ENCODE peak calls at places on chromosomes 7 and 10, in seven cellular contexts. E is HepG2, K is tibial nerve, A is ovary, M is erythroblast, X is A549, I is gastrocnemius medialis. Z is an unnamed sample.

GRCh38 chr10:88117227-88117626 is 253.8 kb downstream of the PTEN start:
- DNase-seq in E (no peak), K (no peak), A (no peak), M (no peak), X (no peak), I (no peak), Z (no peak)

GRCh38 chr7:99707096-99707495 is 27.3 kb upstream of the CYP3A5 start:
- DNase-seq in E (no peak), K (no peak), A (no peak), M (no peak), X (no peak), I (no peak), Z (no peak)

GRCh38 chr10:123974406-123974805 is 82.8 kb upstream of the CPXM2 start:
- DNase-seq in E (no peak), K (no peak), A (no peak), M (peak), X (peak), I (no peak), Z (peak)

GRCh38 chr10:60280475-60280874 is 109.2 kb downstream of the ANK3 start:
- DNase-seq in E (no peak), K (no peak), A (no peak), M (no peak), X (no peak), I (no peak), Z (no peak)

GRCh38 chr7:2999078-2999500 is 44.6 kb downstream of the CARD11 start:
- DNase-seq in E (peak), K (no peak), A (no peak), M (no peak), X (no peak), I (no peak), Z (no peak)

GRCh38 chr10:4595920-4596319 is 230.1 kb upstream of the AKR1E2 start:
- DNase-seq in E (no peak), K (no peak), A (no peak), M (no peak), X (no peak), I (no peak), Z (no peak)

GRCh38 chr7:90736968-90737939 is 141.1 kb downstream of the CDK14 start:
- DNase-seq in E (no peak), K (no peak), A (no peak), M (no peak), X (no peak), I (no peak), Z (no peak)

GRCh38 chr7:47763063-47763974 is 181.4 kb upstream of the TNS3 start:
- DNase-seq in E (peak), K (peak), A (no peak), M (no peak), X (peak), I (no peak), Z (peak)

GRCh38 chr7:149780056-149780455 is 6.7 kb upstream of the ZNF467 start:
- DNase-seq in E (no peak), K (no peak), A (no peak), M (no peak), X (no peak), I (no peak), Z (no peak)

GRCh38 chr10:116044722-116045374 is 228.2 kb downstream of the GFRA1 start:
- DNase-seq in E (no peak), K (peak), A (no peak), M (no peak), X (no peak), I (peak), Z (no peak)

GRCh38 chr7:31991846-31992245 is 78.4 kb downstream of the PDE1C start:
- DNase-seq in E (no peak), K (no peak), A (no peak), M (no peak), X (no peak), I (no peak), Z (peak)

GRCh38 chr7:158475036-158475678 is 112.5 kb downstream of the PTPRN2 start:
- DNase-seq in E (no peak), K (no peak), A (no peak), M (no peak), X (no peak), I (no peak), Z (no peak)

GRCh38 chr10:117532451-117533107 is 10.0 kb upstream of the EMX2 start:
- DNase-seq in E (no peak), K (no peak), A (no peak), M (no peak), X (no peak), I (no peak), Z (no peak)

GRCh38 chr7:125112741-125113309 is 183.2 kb upstream of the POT1 start:
- DNase-seq in E (no peak), K (no peak), A (no peak), M (no peak), X (no peak), I (no peak), Z (no peak)

GRCh38 chr7:2010101-2010500 is 222.6 kb downstream of the MAD1L1 start:
- DNase-seq in E (no peak), K (no peak), A (peak), M (no peak), X (no peak), I (no peak), Z (no peak)

GRCh38 chr7:69953319-69954067 is 355.2 kb downstream of the AUTS2 start:
- DNase-seq in E (no peak), K (no peak), A (no peak), M (no peak), X (no peak), I (no peak), Z (no peak)

GRCh38 chr10:69647819-69648218 is 17.8 kb downstream of the FAM241B start:
- DNase-seq in E (no peak), K (no peak), A (no peak), M (no peak), X (no peak), I (no peak), Z (no peak)

GRCh38 chr7:46229409-46229808 is 308.3 kb upstream of the IGFBP3 start:
- DNase-seq in E (peak), K (no peak), A (no peak), M (no peak), X (peak), I (no peak), Z (peak)

GRCh38 chr10:12327476-12327875 is 21.9 kb upstream of the CAMK1D start:
- DNase-seq in E (no peak), K (no peak), A (no peak), M (no peak), X (no peak), I (no peak), Z (no peak)

GRCh38 chr7:66143876-66144332 is 29.3 kb downstream of the CRCP start:
- DNase-seq in E (peak), K (no peak), A (no peak), M (no peak), X (no peak), I (no peak), Z (no peak)

GRCh38 chr7:155251831-155252230 is 45.8 kb upstream of the INSIG1 start:
- DNase-seq in E (no peak), K (no peak), A (no peak), M (no peak), X (no peak), I (no peak), Z (no peak)

GRCh38 chr7:132800522-132800921 is 224.3 kb upstream of the PLXNA4 start:
- DNase-seq in E (no peak), K (no peak), A (no peak), M (no peak), X (no peak), I (no peak), Z (no peak)

GRCh38 chr10:129622736-129623135 is 155.7 kb downstream of the MGMT start:
- DNase-seq in E (no peak), K (no peak), A (no peak), M (no peak), X (no peak), I (no peak), Z (no peak)

GRCh38 chr10:116464257-116464656 is 36.6 kb downstream of the PNLIPRP3 start:
- DNase-seq in E (no peak), K (no peak), A (no peak), M (no peak), X (no peak), I (no peak), Z (no peak)

GRCh38 chr10:107971973-107972372 is 807.5 kb upstream of the SORCS1 start:
- DNase-seq in E (no peak), K (no peak), A (no peak), M (no peak), X (peak), I (no peak), Z (peak)

GRCh38 chr7:17142831-17143541 is 155.5 kb upstream of the AHR start:
- DNase-seq in E (peak), K (no peak), A (no peak), M (peak), X (no peak), I (no peak), Z (no peak)

GRCh38 chr7:25347360-25347759 is 119.1 kb upstream of the NPVF start:
- DNase-seq in E (no peak), K (no peak), A (no peak), M (no peak), X (no peak), I (no peak), Z (no peak)

GRCh38 chr10:24722676-24723385 is 856 bp downstream of the ARHGAP21 start:
- DNase-seq in E (peak), K (peak), A (peak), M (peak), X (peak), I (peak), Z (no peak)

GRCh38 chr10:111973306-111973705 is 210.3 kb downstream of the GPAM start:
- DNase-seq in E (no peak), K (no peak), A (no peak), M (no peak), X (no peak), I (no peak), Z (no peak)

GRCh38 chr7:29987821-29988317 is 1.7 kb downstream of the SCRN1 start:
- DNase-seq in E (peak), K (peak), A (peak), M (no peak), X (peak), I (no peak), Z (peak)

GRCh38 chr10:24703700-24704099 is 20.0 kb downstream of the ARHGAP21 start:
- DNase-seq in E (no peak), K (peak), A (no peak), M (no peak), X (no peak), I (no peak), Z (no peak)

DNA sequence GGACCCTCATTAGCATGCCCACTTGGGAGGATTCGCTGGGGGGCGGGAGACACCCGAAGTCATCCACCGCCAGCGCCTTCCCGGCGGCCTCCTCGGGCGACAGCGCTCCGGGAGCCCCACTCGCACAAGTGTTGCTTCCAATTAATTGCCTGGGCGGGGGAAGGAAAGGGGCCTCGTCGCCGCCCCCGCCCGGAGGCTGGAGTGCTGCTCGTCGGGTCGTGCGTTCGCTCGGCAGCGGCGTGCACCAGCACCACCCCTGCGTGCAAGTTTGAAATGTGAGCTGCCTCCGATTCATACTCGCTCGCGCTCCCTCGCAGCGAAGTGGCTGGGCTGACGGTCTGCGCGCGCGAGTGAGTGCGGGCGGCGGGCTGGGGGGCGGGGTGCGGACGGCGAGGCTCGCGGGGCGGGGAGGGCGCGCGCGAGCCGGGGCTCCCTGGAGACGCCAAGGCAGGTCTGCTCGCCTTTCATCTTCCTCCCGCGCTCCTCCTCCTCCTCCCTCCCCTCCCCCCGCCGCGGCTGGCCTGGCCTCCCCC is 104.6 kb upstream of the PPIF start:
- DNase-seq in E (no peak), K (no peak), A (peak), M (peak), X (no peak), I (peak), Z (no peak)
- TF ChIP-seq POLR2A in E (no peak), K (peak), A (no peak), M (no peak), X (no peak), I (no peak), Z (no peak)

DNA sequence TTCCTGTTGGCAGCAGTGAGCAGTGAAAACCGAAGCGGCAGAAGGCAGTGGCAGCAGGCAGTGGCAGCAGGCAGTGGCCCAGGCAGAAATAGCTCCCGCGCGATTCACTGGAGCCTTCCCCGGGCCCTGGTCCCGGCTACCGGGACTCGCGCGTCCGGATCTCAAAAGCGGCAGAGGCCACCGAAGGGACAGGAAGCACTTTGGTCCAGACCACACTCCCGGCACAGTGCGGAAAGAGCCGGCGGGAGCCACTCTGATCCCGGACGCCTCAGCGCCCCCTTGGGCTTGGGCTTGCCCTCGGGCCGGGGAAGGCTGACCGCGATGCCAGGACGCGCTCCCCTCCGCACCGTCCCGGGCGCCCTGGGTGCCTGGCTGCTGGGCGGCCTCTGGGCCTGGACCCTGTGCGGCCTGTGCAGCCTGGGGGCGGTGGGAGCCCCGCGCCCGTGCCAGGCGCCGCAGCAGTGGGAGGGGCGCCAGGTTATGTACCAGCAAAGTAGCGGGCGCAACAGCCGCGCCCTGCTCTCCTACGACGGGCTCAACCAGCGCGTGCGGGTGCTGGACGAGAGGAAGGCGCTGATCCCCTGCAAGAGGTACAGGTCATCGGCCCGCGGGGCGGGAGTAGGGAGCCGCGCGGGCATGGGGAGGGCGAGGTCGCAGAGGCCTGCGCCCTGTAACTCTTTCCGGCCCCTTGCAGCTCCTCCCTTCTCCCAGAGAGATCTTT is at the start of gene EPDR1:
- DNase-seq in E (peak), K (peak), A (peak), M (peak), X (peak), I (peak), Z (peak)
- TF ChIP-seq POLR2A in E (peak), K (no peak), A (no peak), M (peak), X (peak), I (peak), Z (peak)

GRCh38 chr7:44884553-44885393 is 557 bp downstream of the PURB start:
- DNase-seq in E (no peak), K (peak), A (peak), M (peak), X (peak), I (peak), Z (peak)
- TF ChIP-seq POLR2A in E (no peak), K (no peak), A (no peak), M (no peak), X (no peak), I (no peak), Z (peak)

GRCh38 chr7:35801392-35802101 is 690 bp downstream of the SEPTIN7 start:
- DNase-seq in E (peak), K (peak), A (peak), M (peak), X (peak), I (peak), Z (peak)

GRCh38 chr7:35800718-35801391 is at the start of gene SEPTIN7:
- DNase-seq in E (peak), K (peak), A (peak), M (peak), X (peak), I (peak), Z (peak)

GRCh38 chr7:35802649-35803048 is 1.8 kb downstream of the SEPTIN7 start:
- DNase-seq in E (peak), K (no peak), A (no peak), M (peak), X (no peak), I (no peak), Z (no peak)

GRCh38 chr7:35802102-35802466 is 1.2 kb downstream of the SEPTIN7 start:
- DNase-seq in E (no peak), K (no peak), A (no peak), M (peak), X (no peak), I (no peak), Z (no peak)

DNA sequence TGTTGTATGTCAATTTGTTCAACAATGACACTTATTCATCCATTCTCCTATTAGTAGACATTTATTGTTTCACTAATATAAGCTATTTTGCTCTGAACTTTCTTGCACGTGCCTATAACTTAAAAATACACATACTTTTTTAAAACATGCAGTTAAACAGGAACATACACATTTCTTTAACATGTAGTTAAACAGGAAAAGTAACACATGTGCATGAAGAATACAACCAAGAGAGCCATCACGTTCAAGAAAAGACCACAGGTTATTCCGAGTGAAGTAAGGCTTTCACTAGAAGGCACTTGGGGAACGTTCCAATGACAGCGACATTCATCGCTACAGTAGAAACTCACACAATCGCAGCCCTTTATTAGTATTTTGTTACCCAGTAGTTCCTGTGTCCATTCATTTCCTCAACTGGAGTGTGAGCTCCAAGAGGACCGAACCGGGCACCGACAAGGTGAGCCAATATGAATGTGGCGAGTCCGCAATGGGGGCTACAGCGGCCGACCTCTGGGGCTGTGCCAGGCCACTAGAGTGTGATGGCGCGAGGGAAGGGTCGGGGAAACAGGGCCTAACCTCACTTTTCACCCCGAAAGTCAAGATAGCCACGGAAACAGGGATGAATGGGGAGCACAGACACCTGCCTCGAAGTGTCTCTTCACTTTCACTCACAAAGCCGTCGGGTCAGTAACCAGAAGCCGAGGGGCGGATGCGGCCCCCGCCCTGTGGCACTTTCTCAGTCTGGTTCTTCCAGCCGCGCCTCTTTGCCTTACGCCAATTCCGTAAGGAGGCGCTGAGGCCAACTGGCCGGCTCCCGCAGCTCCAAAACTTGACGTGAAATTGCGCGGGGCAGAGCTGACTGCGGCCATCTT is 775 bp upstream of the SEPTIN7 start:
- DNase-seq in E (peak), K (peak), A (peak), M (peak), X (peak), I (peak), Z (peak)
- TF ChIP-seq POLR2A in E (no peak), K (no peak), A (no peak), M (no peak), X (peak), I (no peak), Z (no peak)

GRCh38 chr10:103193820-103194529 is 903 bp upstream of the NT5C2 start:
- DNase-seq in E (no peak), K (no peak), A (no peak), M (peak), X (no peak), I (no peak), Z (no peak)

GRCh38 chr10:103197177-103197576 is 4.1 kb upstream of the NT5C2 start:
- DNase-seq in E (peak), K (peak), A (no peak), M (peak), X (peak), I (peak), Z (peak)

GRCh38 chr10:103192089-103192450 is 1.0 kb downstream of the NT5C2 start:
- DNase-seq in E (no peak), K (no peak), A (no peak), M (peak), X (peak), I (no peak), Z (no peak)

GRCh38 chr10:103192451-103193106 is 493 bp downstream of the NT5C2 start:
- DNase-seq in E (peak), K (peak), A (peak), M (peak), X (peak), I (peak), Z (peak)

GRCh38 chr10:103193107-103193819 is at the start of gene NT5C2:
- DNase-seq in E (peak), K (peak), A (peak), M (peak), X (peak), I (peak), Z (peak)
- TF ChIP-seq POLR2A in E (no peak), K (peak), A (no peak), M (no peak), X (peak), I (peak), Z (peak)

DNA sequence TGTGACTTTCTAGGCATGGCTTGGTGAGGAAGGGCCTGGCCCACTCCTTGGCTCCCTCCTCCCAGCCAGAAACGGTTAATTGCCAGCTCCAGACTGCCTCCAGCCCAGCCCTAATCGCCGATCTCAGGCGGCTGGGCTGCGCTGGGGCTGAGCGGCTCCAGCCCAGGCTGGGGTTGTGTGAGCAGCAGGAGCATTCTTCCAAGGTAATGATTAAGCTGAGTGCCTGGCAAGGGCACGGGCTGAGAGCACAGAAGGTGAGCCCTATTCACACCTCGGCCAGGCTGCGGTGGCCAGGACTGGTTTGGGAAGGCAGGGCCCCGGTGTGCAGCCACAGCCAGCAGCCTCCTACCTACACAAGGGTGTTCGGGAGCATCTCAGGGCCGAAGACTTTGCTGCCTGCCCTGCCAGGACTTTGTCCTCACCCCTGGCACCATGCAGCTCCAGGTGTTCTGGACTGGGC is at the start of gene TMEM72:
- DNase-seq in E (peak), K (no peak), A (peak), M (peak), X (no peak), I (no peak), Z (no peak)
- TF ChIP-seq POLR2A in E (no peak), K (no peak), A (no peak), M (no peak), X (no peak), I (no peak), Z (no peak)

Z was measured in H54.